ENCODE peak calls at places on chromosomes 11 and 22, in seven cellular contexts. Y is LoVo; P is GM12892; A is CD8-positive, alpha-beta memory T cell; I is activated naive CD8-positive, alpha-beta T cell treated with anti-CD3 and anti-CD28 coated beads, Interleukin-2, amount 50 U/mL, for 24 hours; G is WTC11; U is stimulated activated naive CD4-positive, alpha-beta T cell treated with Interleukin-2 at 50 U/mL for 16 hours. Q is an unnamed sample.

GRCh38 chr11:13304655-13305340 is 27.2 kb downstream of the BMAL1 start:
- DNase-seq in Y (no peak), P (no peak), A (no peak), I (no peak), G (no peak), U (no peak), Q (no peak)

GRCh38 chr11:35907648-35908431 is 36.0 kb upstream of the LDLRAD3 start:
- DNase-seq in Y (peak; percentile 55), P (no peak), A (no peak), I (no peak), G (no peak), U (no peak), Q (no peak)

GRCh38 chr11:127640822-127641485 is 640.4 kb upstream of the KIRREL3 start:
- DNase-seq in Y (no peak), P (no peak), A (no peak), I (no peak), G (no peak), U (no peak), Q (no peak)

GRCh38 chr11:106474274-106474673 is 396.8 kb downstream of the AASDHPPT start:
- DNase-seq in Y (no peak), P (no peak), A (no peak), I (no peak), G (no peak), U (no peak), Q (no peak)

GRCh38 chr11:120424185-120424969 is 87.2 kb upstream of the GRIK4 start:
- DNase-seq in Y (peak; percentile 22), P (no peak), A (no peak), I (no peak), G (no peak), U (no peak), Q (no peak)

GRCh38 chr22:17103351-17103750 is 17.8 kb downstream of the TMEM121B start:
- DNase-seq in Y (no peak), P (no peak), A (no peak), I (no peak), G (no peak), U (no peak), Q (no peak)

GRCh38 chr22:32380991-32381390 is 23.3 kb downstream of the RFPL3 start:
- DNase-seq in Y (no peak), P (no peak), A (no peak), I (no peak), G (no peak), U (no peak), Q (no peak)

GRCh38 chr11:2932850-2933251 is 3.6 kb upstream of the PHLDA2 start:
- DNase-seq in Y (no peak), P (no peak), A (no peak), I (no peak), G (no peak), U (no peak), Q (no peak)

GRCh38 chr11:1303196-1303821 is 6.1 kb downstream of the TOLLIP start:
- DNase-seq in Y (no peak), P (peak; percentile 11), A (no peak), I (no peak), G (peak; percentile 68), U (no peak), Q (peak; percentile 79)